ENCODE peak calls at places on chromosomes 7 and 10, in five cellular contexts. H is heart right ventricle, I is endodermal cell, U is mesenchymal stem cell, N is lower lobe of right lung. C is an unnamed sample.

GRCh38 chr7:128937647-128938523 is at the start of gene IRF5:
- DNase-seq in H (peak; percentile 55), I (peak; percentile 81), U (no peak), N (peak; percentile 88), C (no peak)

GRCh38 chr10:62471718-62472117 is 97.5 kb downstream of the ZNF365 start:
- DNase-seq in H (no peak), I (no peak), U (no peak), N (no peak), C (no peak)

GRCh38 chr7:100372256-100372655 is 1.0 kb upstream of the PILRA start:
- DNase-seq in H (no peak), I (peak; percentile 59), U (peak; percentile 81), N (peak; percentile 67), C (peak; percentile 63)

GRCh38 chr10:88082806-88083596 is 219.6 kb downstream of the PTEN start:
- DNase-seq in H (no peak), I (no peak), U (no peak), N (no peak), C (no peak)

GRCh38 chr10:70265032-70265689 is 18.6 kb downstream of the NPFFR1 start:
- DNase-seq in H (no peak), I (peak; percentile 90), U (no peak), N (no peak), C (peak; percentile 48)

GRCh38 chr10:110074986-110075664 is 67.3 kb downstream of the ADD3 start:
- DNase-seq in H (no peak), I (no peak), U (peak; percentile 75), N (no peak), C (peak; percentile 96)

GRCh38 chr7:23335141-23335540 is 36.0 kb downstream of the MALSU1 start:
- DNase-seq in H (no peak), I (no peak), U (no peak), N (no peak), C (no peak)

GRCh38 chr10:67837519-67838314 is at the start of gene DNAJC12:
- DNase-seq in H (no peak), I (no peak), U (peak; percentile 47), N (no peak), C (peak; percentile 90)

GRCh38 chr10:118543714-118544400 is 51.6 kb downstream of the PRLHR start:
- DNase-seq in H (peak; percentile 30), I (peak; percentile 92), U (peak; percentile 4), N (peak; percentile 60), C (peak; percentile 51)

GRCh38 chr7:81618400-81619014 is 151.3 kb downstream of the HGF start:
- DNase-seq in H (no peak), I (no peak), U (peak; percentile 97), N (no peak), C (peak; percentile 96)

GRCh38 chr7:106243893-106244292 is 40.9 kb downstream of the NAMPT start:
- DNase-seq in H (no peak), I (no peak), U (peak; percentile 25), N (no peak), C (no peak)

GRCh38 chr10:126634347-126634746 is 36.1 kb downstream of the C10orf90 start:
- DNase-seq in H (no peak), I (no peak), U (no peak), N (no peak), C (no peak)

GRCh38 chr10:63767512-63767911 is 246.3 kb downstream of the REEP3 start:
- DNase-seq in H (no peak), I (no peak), U (peak; percentile 38), N (no peak), C (no peak)

GRCh38 chr10:5594271-5595036 is 69.7 kb downstream of the CALML3 start:
- DNase-seq in H (no peak), I (no peak), U (peak; percentile 77), N (peak; percentile 5), C (peak; percentile 60)

GRCh38 chr10:103661198-103661950 is 167.9 kb downstream of the NEURL1 start:
- DNase-seq in H (peak; percentile 80), I (peak; percentile 88), U (peak; percentile 88), N (peak; percentile 87), C (peak; percentile 95)
- H3K4me3 ChIP-seq in H (peak overlapping the region; percentile 44), I (no peak overlapping the region), U (peak overlapping the region; percentile 50), N (peak overlapping the region; percentile 69), C (peak overlapping the region; percentile 75)

GRCh38 chr10:49151481-49151880 is 17.7 kb upstream of the FAM170B start:
- DNase-seq in H (no peak), I (no peak), U (no peak), N (no peak), C (no peak)
- H3K4me3 ChIP-seq in H (no peak overlapping the region), I (no peak overlapping the region), U (no peak overlapping the region), N (no peak overlapping the region), C (no peak overlapping the region)

DNA sequence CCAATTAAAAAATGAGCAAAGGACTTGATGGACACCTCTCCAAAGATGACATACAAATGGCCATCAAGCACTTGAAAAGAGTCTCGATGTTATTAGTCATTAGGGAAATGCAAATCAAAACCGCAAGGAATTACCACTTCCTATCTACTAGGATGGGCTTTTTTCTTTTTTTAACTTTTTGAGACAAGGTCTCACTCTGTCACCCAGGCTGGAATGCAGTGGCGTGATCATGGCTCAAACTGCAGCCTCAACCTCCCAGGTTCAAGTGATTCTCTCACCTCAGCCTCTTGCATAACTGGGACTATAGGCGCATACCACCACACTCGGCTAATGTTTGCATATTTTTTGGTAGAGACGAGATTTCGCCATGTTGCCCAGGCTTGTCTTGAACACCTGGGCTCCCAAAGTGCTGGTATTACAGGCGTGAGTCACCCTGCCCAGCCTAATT is 13.6 kb downstream of the NKX1-2 start:
- DNase-seq in H (no peak), I (no peak), U (peak; percentile 19), N (no peak), C (no peak)
- H3K4me3 ChIP-seq in H (no peak overlapping the region), I (no peak overlapping the region), U (no peak overlapping the region), N (no peak overlapping the region), C (no peak overlapping the region)

DNA sequence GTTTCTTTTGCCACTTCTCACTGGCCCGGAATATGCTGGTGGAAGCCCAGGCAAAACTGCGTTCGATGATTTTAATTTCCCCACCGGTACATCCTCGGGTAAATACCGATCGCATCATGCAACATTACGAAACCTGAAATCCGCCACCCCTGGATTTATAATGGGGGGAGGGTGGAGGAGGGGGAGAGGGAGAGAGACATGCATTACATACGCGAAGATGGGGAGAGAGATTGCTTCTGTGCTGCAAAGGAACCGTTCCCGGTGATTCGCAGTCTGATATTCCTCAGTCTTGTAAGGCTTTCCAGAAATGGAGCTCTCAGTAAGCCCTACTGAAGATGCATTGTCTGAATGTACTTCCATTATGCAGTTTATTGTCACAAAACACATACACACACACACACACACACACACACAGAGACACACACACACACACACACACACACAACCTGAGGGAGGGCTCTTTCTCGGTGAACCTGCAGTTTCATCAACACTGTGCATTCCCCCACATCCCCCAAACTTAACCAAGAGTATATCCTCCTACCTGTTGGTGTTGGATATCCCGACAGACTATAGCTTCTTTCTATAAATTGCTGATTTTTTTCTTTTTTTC is 741 bp downstream of the GPR85 start:
- DNase-seq in H (no peak), I (no peak), U (peak; percentile 5), N (no peak), C (peak; percentile 45)
- H3K4me3 ChIP-seq in H (peak overlapping the region; percentile 35), I (no peak overlapping the region), U (no peak overlapping the region), N (peak overlapping the region; percentile 55), C (peak overlapping the region; percentile 68)

DNA sequence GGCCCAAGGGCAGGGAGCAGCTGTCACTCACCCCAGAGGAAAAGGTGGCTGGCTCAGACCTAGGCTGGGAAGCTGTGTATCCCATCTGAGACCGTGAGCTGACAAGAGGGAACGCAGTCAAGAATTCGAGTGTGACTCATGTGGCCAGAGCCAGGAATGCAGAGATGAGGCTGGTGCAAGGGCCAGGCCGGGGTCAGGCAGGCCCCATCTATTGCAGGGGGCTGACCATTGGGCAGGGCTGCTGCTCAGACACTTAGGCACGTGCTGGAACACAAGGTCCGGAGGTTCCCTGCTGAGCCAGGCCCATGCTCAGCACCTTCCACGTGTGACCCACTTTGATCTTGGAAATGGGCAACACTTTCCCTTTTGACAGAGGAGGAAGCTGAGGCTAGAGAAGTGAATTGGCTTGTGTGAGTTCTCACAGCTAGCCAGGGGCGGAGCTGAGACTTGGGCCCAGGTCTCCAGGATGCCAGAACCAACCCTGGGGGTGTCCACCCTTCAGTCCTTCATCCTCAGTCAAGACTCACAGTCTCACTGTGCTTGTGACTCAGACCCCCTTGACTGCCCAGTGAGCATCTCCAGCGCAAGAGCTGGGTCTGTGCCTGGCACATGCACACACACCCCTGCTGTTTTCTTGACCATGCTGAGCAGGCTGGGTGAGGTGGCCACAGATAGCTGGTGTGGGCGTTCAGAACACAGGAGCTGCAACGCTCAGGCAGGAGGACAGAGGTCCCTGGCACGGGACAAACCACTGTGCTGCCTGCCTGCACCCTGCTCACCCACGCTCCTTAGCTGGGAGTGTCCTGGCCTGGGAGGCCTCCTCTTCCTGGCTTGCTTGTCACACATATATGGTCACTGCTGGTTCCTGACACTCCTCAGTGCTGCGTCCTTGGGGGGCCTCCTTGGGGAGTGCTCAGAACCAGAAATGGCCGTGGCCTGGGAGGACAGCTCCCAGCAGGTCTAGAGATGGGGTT is 47.6 kb upstream of the PPIF start:
- DNase-seq in H (no peak), I (no peak), U (peak; percentile 88), N (no peak), C (peak; percentile 93)
- H3K4me3 ChIP-seq in H (no peak overlapping the region), I (no peak overlapping the region), U (no peak overlapping the region), N (no peak overlapping the region), C (no peak overlapping the region)

C was measured in choroid plexus epithelial cell.